ENCODE peak calls at places on chromosomes 12 and 14, in eight cellular contexts. One of them, this sample, is unnamed.

GRCh38 chr12:110844551-110845395 is 2.0 kb upstream of the CCDC63 start:
- DNase-seq in T-cell: no peak
- DNase-seq in GM04503: peak; percentile 27
- DNase-seq in stimulated activated CD4-positive, alpha-beta T cell treated with anti-CD3 and anti-CD28 coated beads, Interleukin-4, amount 100 ng/mL, for 4 hours: no peak
- DNase-seq in hippocampal formation: no peak
- DNase-seq in RCC 7860: no peak
- DNase-seq in ovary: no peak
- DNase-seq in NCI-H2081: no peak
- DNase-seq in this sample: no peak

GRCh38 chr12:71958457-71958856 is 19.8 kb downstream of the TPH2 start:
- DNase-seq in ovary: no peak
- DNase-seq in hippocampal formation: no peak
- DNase-seq in T-cell: no peak
- DNase-seq in NCI-H2081: no peak
- DNase-seq in GM04503: no peak
- DNase-seq in RCC 7860: no peak
- DNase-seq in stimulated activated CD4-positive, alpha-beta T cell treated with anti-CD3 and anti-CD28 coated beads, Interleukin-4, amount 100 ng/mL, for 4 hours: no peak
- DNase-seq in this sample: no peak

GRCh38 chr14:86143248-86143647 is 613.3 kb downstream of the FLRT2 start:
- DNase-seq in GM04503: no peak
- DNase-seq in RCC 7860: no peak
- DNase-seq in ovary: no peak
- DNase-seq in NCI-H2081: no peak
- DNase-seq in stimulated activated CD4-positive, alpha-beta T cell treated with anti-CD3 and anti-CD28 coated beads, Interleukin-4, amount 100 ng/mL, for 4 hours: no peak
- DNase-seq in hippocampal formation: no peak
- DNase-seq in T-cell: no peak
- DNase-seq in this sample: no peak

GRCh38 chr12:117844114-117844513 is 124.7 kb downstream of the KSR2 start:
- DNase-seq in GM04503: no peak
- DNase-seq in NCI-H2081: no peak
- DNase-seq in hippocampal formation: no peak
- DNase-seq in stimulated activated CD4-positive, alpha-beta T cell treated with anti-CD3 and anti-CD28 coated beads, Interleukin-4, amount 100 ng/mL, for 4 hours: no peak
- DNase-seq in ovary: no peak
- DNase-seq in T-cell: no peak
- DNase-seq in RCC 7860: no peak
- DNase-seq in this sample: no peak

GRCh38 chr14:60679566-60680258 is 30.4 kb upstream of the SIX1 start:
- DNase-seq in stimulated activated CD4-positive, alpha-beta T cell treated with anti-CD3 and anti-CD28 coated beads, Interleukin-4, amount 100 ng/mL, for 4 hours: no peak
- DNase-seq in ovary: no peak
- DNase-seq in NCI-H2081: no peak
- DNase-seq in T-cell: no peak
- DNase-seq in hippocampal formation: no peak
- DNase-seq in RCC 7860: no peak
- DNase-seq in GM04503: no peak
- DNase-seq in this sample: no peak

GRCh38 chr12:101891462-101891971 is 14.1 kb downstream of the DRAM1 start:
- DNase-seq in RCC 7860: peak; percentile 74
- DNase-seq in hippocampal formation: no peak
- DNase-seq in stimulated activated CD4-positive, alpha-beta T cell treated with anti-CD3 and anti-CD28 coated beads, Interleukin-4, amount 100 ng/mL, for 4 hours: no peak
- DNase-seq in NCI-H2081: peak; percentile 3
- DNase-seq in ovary: no peak
- DNase-seq in GM04503: peak; percentile 84
- DNase-seq in T-cell: no peak
- DNase-seq in this sample: no peak

GRCh38 chr14:75982724-75983358 is 1.0 kb upstream of the TGFB3 start:
- DNase-seq in hippocampal formation: no peak
- DNase-seq in T-cell: no peak
- DNase-seq in GM04503: peak; percentile 20
- DNase-seq in stimulated activated CD4-positive, alpha-beta T cell treated with anti-CD3 and anti-CD28 coated beads, Interleukin-4, amount 100 ng/mL, for 4 hours: no peak
- DNase-seq in NCI-H2081: peak; percentile 54
- DNase-seq in RCC 7860: no peak
- DNase-seq in ovary: peak; percentile 85
- DNase-seq in this sample: peak; percentile 78

GRCh38 chr14:97177016-97177415 is 379.8 kb downstream of the VRK1 start:
- DNase-seq in GM04503: no peak
- DNase-seq in T-cell: peak; percentile 30
- DNase-seq in stimulated activated CD4-positive, alpha-beta T cell treated with anti-CD3 and anti-CD28 coated beads, Interleukin-4, amount 100 ng/mL, for 4 hours: peak; percentile 34
- DNase-seq in ovary: no peak
- DNase-seq in hippocampal formation: no peak
- DNase-seq in RCC 7860: no peak
- DNase-seq in NCI-H2081: no peak
- DNase-seq in this sample: no peak

GRCh38 chr12:2382391-2383155 is 329.8 kb downstream of the CACNA1C start:
- DNase-seq in stimulated activated CD4-positive, alpha-beta T cell treated with anti-CD3 and anti-CD28 coated beads, Interleukin-4, amount 100 ng/mL, for 4 hours: no peak
- DNase-seq in T-cell: no peak
- DNase-seq in RCC 7860: peak; percentile 56
- DNase-seq in ovary: no peak
- DNase-seq in hippocampal formation: peak; percentile 40
- DNase-seq in NCI-H2081: no peak
- DNase-seq in GM04503: no peak
- DNase-seq in this sample: no peak

GRCh38 chr12:8947737-8948136 is 1.7 kb downstream of the M6PR start:
- DNase-seq in NCI-H2081: no peak
- DNase-seq in stimulated activated CD4-positive, alpha-beta T cell treated with anti-CD3 and anti-CD28 coated beads, Interleukin-4, amount 100 ng/mL, for 4 hours: no peak
- DNase-seq in RCC 7860: no peak
- DNase-seq in GM04503: no peak
- DNase-seq in ovary: no peak
- DNase-seq in T-cell: no peak
- DNase-seq in hippocampal formation: no peak
- DNase-seq in this sample: no peak

GRCh38 chr14:73783107-73783727 is 68.4 kb upstream of the PTGR2 start:
- DNase-seq in ovary: no peak
- DNase-seq in hippocampal formation: no peak
- DNase-seq in RCC 7860: no peak
- DNase-seq in GM04503: no peak
- DNase-seq in T-cell: no peak
- DNase-seq in NCI-H2081: no peak
- DNase-seq in stimulated activated CD4-positive, alpha-beta T cell treated with anti-CD3 and anti-CD28 coated beads, Interleukin-4, amount 100 ng/mL, for 4 hours: no peak
- DNase-seq in this sample: no peak

GRCh38 chr12:81167694-81168093 is 89.8 kb downstream of the ACSS3 start:
- DNase-seq in hippocampal formation: no peak
- DNase-seq in RCC 7860: peak; percentile 30
- DNase-seq in NCI-H2081: no peak
- DNase-seq in GM04503: no peak
- DNase-seq in stimulated activated CD4-positive, alpha-beta T cell treated with anti-CD3 and anti-CD28 coated beads, Interleukin-4, amount 100 ng/mL, for 4 hours: no peak
- DNase-seq in ovary: no peak
- DNase-seq in T-cell: no peak
- DNase-seq in this sample: no peak

GRCh38 chr12:132188451-132189298 is 44.4 kb downstream of the NOC4L start:
- DNase-seq in stimulated activated CD4-positive, alpha-beta T cell treated with anti-CD3 and anti-CD28 coated beads, Interleukin-4, amount 100 ng/mL, for 4 hours: no peak
- DNase-seq in ovary: no peak
- DNase-seq in hippocampal formation: no peak
- DNase-seq in T-cell: no peak
- DNase-seq in GM04503: no peak
- DNase-seq in RCC 7860: no peak
- DNase-seq in NCI-H2081: no peak
- DNase-seq in this sample: no peak

GRCh38 chr14:74019408-74019714 is 212 bp downstream of the BBOF1 start:
- DNase-seq in GM04503: no peak
- DNase-seq in hippocampal formation: no peak
- DNase-seq in ovary: no peak
- DNase-seq in T-cell: no peak
- DNase-seq in stimulated activated CD4-positive, alpha-beta T cell treated with anti-CD3 and anti-CD28 coated beads, Interleukin-4, amount 100 ng/mL, for 4 hours: no peak
- DNase-seq in RCC 7860: no peak
- DNase-seq in NCI-H2081: no peak
- DNase-seq in this sample: no peak

GRCh38 chr12:6839482-6840201 is 1.1 kb upstream of the GNB3 start:
- DNase-seq in T-cell: no peak
- DNase-seq in ovary: no peak
- DNase-seq in hippocampal formation: no peak
- DNase-seq in GM04503: no peak
- DNase-seq in stimulated activated CD4-positive, alpha-beta T cell treated with anti-CD3 and anti-CD28 coated beads, Interleukin-4, amount 100 ng/mL, for 4 hours: no peak
- DNase-seq in NCI-H2081: peak; percentile 46
- DNase-seq in RCC 7860: no peak
- DNase-seq in this sample: no peak

GRCh38 chr12:34290191-34290995 is 268.1 kb downstream of the ALG10 start:
- DNase-seq in stimulated activated CD4-positive, alpha-beta T cell treated with anti-CD3 and anti-CD28 coated beads, Interleukin-4, amount 100 ng/mL, for 4 hours: no peak
- DNase-seq in RCC 7860: no peak
- DNase-seq in ovary: peak; percentile 4
- DNase-seq in hippocampal formation: no peak
- DNase-seq in NCI-H2081: no peak
- DNase-seq in GM04503: no peak
- DNase-seq in T-cell: peak; percentile 13
- DNase-seq in this sample: no peak

GRCh38 chr12:132444957-132445883 is 44.7 kb upstream of the FBRSL1 start:
- DNase-seq in hippocampal formation: no peak
- DNase-seq in stimulated activated CD4-positive, alpha-beta T cell treated with anti-CD3 and anti-CD28 coated beads, Interleukin-4, amount 100 ng/mL, for 4 hours: peak; percentile 79
- DNase-seq in ovary: no peak
- DNase-seq in GM04503: no peak
- DNase-seq in NCI-H2081: peak; percentile 21
- DNase-seq in T-cell: peak; percentile 85
- DNase-seq in RCC 7860: no peak
- DNase-seq in this sample: no peak

GRCh38 chr12:93894391-93895095 is 217.4 kb downstream of the CRADD start:
- DNase-seq in RCC 7860: no peak
- DNase-seq in ovary: peak; percentile 82
- DNase-seq in GM04503: peak; percentile 64
- DNase-seq in NCI-H2081: no peak
- DNase-seq in T-cell: no peak
- DNase-seq in stimulated activated CD4-positive, alpha-beta T cell treated with anti-CD3 and anti-CD28 coated beads, Interleukin-4, amount 100 ng/mL, for 4 hours: no peak
- DNase-seq in hippocampal formation: peak; percentile 69
- DNase-seq in this sample: peak; percentile 80

GRCh38 chr12:131592972-131593371 is 117.9 kb upstream of the SFSWAP start:
- DNase-seq in GM04503: no peak
- DNase-seq in NCI-H2081: no peak
- DNase-seq in hippocampal formation: no peak
- DNase-seq in ovary: no peak
- DNase-seq in T-cell: no peak
- DNase-seq in RCC 7860: no peak
- DNase-seq in stimulated activated CD4-positive, alpha-beta T cell treated with anti-CD3 and anti-CD28 coated beads, Interleukin-4, amount 100 ng/mL, for 4 hours: no peak
- DNase-seq in this sample: no peak

GRCh38 chr14:50943943-50944646 is at the start of gene PYGL:
- DNase-seq in RCC 7860: peak; percentile 22
- DNase-seq in NCI-H2081: peak; percentile 60
- DNase-seq in GM04503: no peak
- DNase-seq in hippocampal formation: no peak
- DNase-seq in T-cell: peak; percentile 27
- DNase-seq in stimulated activated CD4-positive, alpha-beta T cell treated with anti-CD3 and anti-CD28 coated beads, Interleukin-4, amount 100 ng/mL, for 4 hours: peak; percentile 15
- DNase-seq in ovary: peak; percentile 75
- DNase-seq in this sample: peak; percentile 73

GRCh38 chr14:22865424-22866215 is 5.9 kb upstream of the LRP10 start:
- DNase-seq in GM04503: no peak
- DNase-seq in stimulated activated CD4-positive, alpha-beta T cell treated with anti-CD3 and anti-CD28 coated beads, Interleukin-4, amount 100 ng/mL, for 4 hours: no peak
- DNase-seq in T-cell: no peak
- DNase-seq in hippocampal formation: no peak
- DNase-seq in RCC 7860: no peak
- DNase-seq in ovary: no peak
- DNase-seq in NCI-H2081: no peak
- DNase-seq in this sample: no peak

GRCh38 chr14:74618078-74618952 is 6.3 kb upstream of the LTBP2 start:
- DNase-seq in GM04503: no peak
- DNase-seq in T-cell: peak; percentile 76
- DNase-seq in RCC 7860: peak; percentile 82
- DNase-seq in NCI-H2081: no peak
- DNase-seq in ovary: no peak
- DNase-seq in stimulated activated CD4-positive, alpha-beta T cell treated with anti-CD3 and anti-CD28 coated beads, Interleukin-4, amount 100 ng/mL, for 4 hours: peak; percentile 52
- DNase-seq in hippocampal formation: no peak
- DNase-seq in this sample: no peak

GRCh38 chr14:88831285-88831684 is 6.8 kb downstream of the TTC8 start:
- DNase-seq in stimulated activated CD4-positive, alpha-beta T cell treated with anti-CD3 and anti-CD28 coated beads, Interleukin-4, amount 100 ng/mL, for 4 hours: no peak
- DNase-seq in ovary: no peak
- DNase-seq in T-cell: no peak
- DNase-seq in GM04503: peak; percentile 68
- DNase-seq in hippocampal formation: no peak
- DNase-seq in RCC 7860: peak; percentile 3
- DNase-seq in NCI-H2081: no peak
- DNase-seq in this sample: no peak

GRCh38 chr14:54420478-54421116 is 20.6 kb downstream of the CNIH1 start:
- DNase-seq in T-cell: no peak
- DNase-seq in GM04503: no peak
- DNase-seq in NCI-H2081: peak; percentile 27
- DNase-seq in RCC 7860: no peak
- DNase-seq in hippocampal formation: peak; percentile 19
- DNase-seq in ovary: no peak
- DNase-seq in stimulated activated CD4-positive, alpha-beta T cell treated with anti-CD3 and anti-CD28 coated beads, Interleukin-4, amount 100 ng/mL, for 4 hours: no peak
- DNase-seq in this sample: no peak

GRCh38 chr12:53782093-53782703 is 30.4 kb upstream of the CISTR start:
- DNase-seq in T-cell: no peak
- DNase-seq in hippocampal formation: no peak
- DNase-seq in ovary: no peak
- DNase-seq in NCI-H2081: no peak
- DNase-seq in RCC 7860: no peak
- DNase-seq in GM04503: no peak
- DNase-seq in stimulated activated CD4-positive, alpha-beta T cell treated with anti-CD3 and anti-CD28 coated beads, Interleukin-4, amount 100 ng/mL, for 4 hours: no peak
- DNase-seq in this sample: no peak

GRCh38 chr12:59193476-59194050 is 273.3 kb upstream of the LRIG3 start:
- DNase-seq in T-cell: no peak
- DNase-seq in ovary: no peak
- DNase-seq in GM04503: no peak
- DNase-seq in hippocampal formation: no peak
- DNase-seq in NCI-H2081: no peak
- DNase-seq in RCC 7860: no peak
- DNase-seq in stimulated activated CD4-positive, alpha-beta T cell treated with anti-CD3 and anti-CD28 coated beads, Interleukin-4, amount 100 ng/mL, for 4 hours: no peak
- DNase-seq in this sample: no peak

GRCh38 chr12:131098178-131098981 is 144.7 kb downstream of the ADGRD1 start:
- DNase-seq in hippocampal formation: no peak
- DNase-seq in GM04503: no peak
- DNase-seq in NCI-H2081: no peak
- DNase-seq in ovary: no peak
- DNase-seq in stimulated activated CD4-positive, alpha-beta T cell treated with anti-CD3 and anti-CD28 coated beads, Interleukin-4, amount 100 ng/mL, for 4 hours: no peak
- DNase-seq in RCC 7860: no peak
- DNase-seq in T-cell: peak; percentile 12
- DNase-seq in this sample: no peak

GRCh38 chr14:24673059-24673458 is 39.1 kb upstream of the GZMB start:
- DNase-seq in ovary: no peak
- DNase-seq in GM04503: no peak
- DNase-seq in NCI-H2081: no peak
- DNase-seq in stimulated activated CD4-positive, alpha-beta T cell treated with anti-CD3 and anti-CD28 coated beads, Interleukin-4, amount 100 ng/mL, for 4 hours: no peak
- DNase-seq in hippocampal formation: peak; percentile 1
- DNase-seq in RCC 7860: no peak
- DNase-seq in T-cell: no peak
- DNase-seq in this sample: no peak

GRCh38 chr12:107593713-107594381 is 91.8 kb upstream of the PWP1 start:
- DNase-seq in RCC 7860: no peak
- DNase-seq in ovary: no peak
- DNase-seq in GM04503: no peak
- DNase-seq in T-cell: no peak
- DNase-seq in NCI-H2081: no peak
- DNase-seq in hippocampal formation: no peak
- DNase-seq in stimulated activated CD4-positive, alpha-beta T cell treated with anti-CD3 and anti-CD28 coated beads, Interleukin-4, amount 100 ng/mL, for 4 hours: no peak
- DNase-seq in this sample: no peak

GRCh38 chr12:102781117-102781516 is 135.9 kb downstream of the PAH start:
- DNase-seq in GM04503: no peak
- DNase-seq in ovary: no peak
- DNase-seq in hippocampal formation: peak; percentile 11
- DNase-seq in stimulated activated CD4-positive, alpha-beta T cell treated with anti-CD3 and anti-CD28 coated beads, Interleukin-4, amount 100 ng/mL, for 4 hours: no peak
- DNase-seq in RCC 7860: no peak
- DNase-seq in NCI-H2081: no peak
- DNase-seq in T-cell: no peak
- DNase-seq in this sample: no peak

GRCh38 chr12:176321-177181 is 37.4 kb downstream of the SLC6A12 start:
- DNase-seq in NCI-H2081: no peak
- DNase-seq in stimulated activated CD4-positive, alpha-beta T cell treated with anti-CD3 and anti-CD28 coated beads, Interleukin-4, amount 100 ng/mL, for 4 hours: no peak
- DNase-seq in RCC 7860: peak; percentile 94
- DNase-seq in T-cell: no peak
- DNase-seq in hippocampal formation: peak; percentile 12
- DNase-seq in GM04503: peak; percentile 32
- DNase-seq in ovary: no peak
- DNase-seq in this sample: no peak

GRCh38 chr12:88418856-88419497 is 161.3 kb downstream of the KITLG start:
- DNase-seq in RCC 7860: no peak
- DNase-seq in hippocampal formation: no peak
- DNase-seq in NCI-H2081: no peak
- DNase-seq in T-cell: no peak
- DNase-seq in GM04503: no peak
- DNase-seq in stimulated activated CD4-positive, alpha-beta T cell treated with anti-CD3 and anti-CD28 coated beads, Interleukin-4, amount 100 ng/mL, for 4 hours: no peak
- DNase-seq in ovary: no peak
- DNase-seq in this sample: no peak

GRCh38 chr14:64708148-64709004 is 4.2 kb downstream of the PLEKHG3 start:
- DNase-seq in T-cell: peak; percentile 35
- DNase-seq in RCC 7860: peak; percentile 73
- DNase-seq in NCI-H2081: no peak
- DNase-seq in hippocampal formation: peak; percentile 42
- DNase-seq in stimulated activated CD4-positive, alpha-beta T cell treated with anti-CD3 and anti-CD28 coated beads, Interleukin-4, amount 100 ng/mL, for 4 hours: no peak
- DNase-seq in GM04503: no peak
- DNase-seq in ovary: no peak
- DNase-seq in this sample: no peak

GRCh38 chr12:96908170-96908675 is 1.2 kb downstream of the NEDD1 start:
- DNase-seq in RCC 7860: no peak
- DNase-seq in T-cell: no peak
- DNase-seq in stimulated activated CD4-positive, alpha-beta T cell treated with anti-CD3 and anti-CD28 coated beads, Interleukin-4, amount 100 ng/mL, for 4 hours: peak; percentile 50
- DNase-seq in hippocampal formation: no peak
- DNase-seq in GM04503: no peak
- DNase-seq in NCI-H2081: peak; percentile 29
- DNase-seq in ovary: no peak
- DNase-seq in this sample: no peak

This sample was measured in ureter.